ENCODE peak calls at places on chromosomes 7 and 10, in five cellular contexts. U is AG04450, Y is esophagus squamous epithelium, E is neural progenitor cell, W is right lobe of liver. Z is an unnamed sample.

GRCh38 chr7:68706291-68706690 is 892.0 kb upstream of the AUTS2 start:
- DNase-seq in Y (no peak), W (no peak), E (no peak), U (peak; percentile 66), Z (no peak)

GRCh38 chr10:130875116-130875515 is 436.4 kb downstream of the TCERG1L start:
- DNase-seq in W (no peak), U (no peak), E (no peak), Y (no peak), Z (no peak)

GRCh38 chr7:2759736-2760097 is 71.7 kb downstream of the AMZ1 start:
- DNase-seq in U (no peak), W (no peak), Y (no peak), E (no peak), Z (no peak)

GRCh38 chr10:17781856-17782255 is 27.3 kb upstream of the MRC1 start:
- DNase-seq in Y (no peak), U (no peak), E (peak; percentile 17), W (no peak), Z (no peak)

GRCh38 chr7:28017372-28017771 is 163.2 kb downstream of the JAZF1 start:
- DNase-seq in E (no peak), U (no peak), W (no peak), Y (no peak), Z (no peak)

GRCh38 chr10:52525761-52526160 is 211.7 kb downstream of the DKK1 start:
- DNase-seq in E (no peak), U (peak; percentile 24), W (no peak), Y (no peak), Z (no peak)

GRCh38 chr10:8306685-8307364 is 252.3 kb downstream of the GATA3 start:
- DNase-seq in U (no peak), E (no peak), Y (no peak), W (no peak), Z (no peak)

GRCh38 chr10:70921285-70921684 is 32.9 kb upstream of the PCBD1 start:
- DNase-seq in W (no peak), E (no peak), U (no peak), Y (no peak), Z (no peak)

GRCh38 chr10:93495654-93496321 is 624 bp upstream of the CEP55 start:
- DNase-seq in Y (no peak), W (no peak), E (peak; percentile 63), U (no peak), Z (no peak)

GRCh38 chr10:93493162-93493561 is 3.2 kb upstream of the CEP55 start:
- DNase-seq in U (no peak), W (no peak), Y (no peak), E (no peak), Z (no peak)

GRCh38 chr10:93494494-93494893 is 1.9 kb upstream of the CEP55 start:
- DNase-seq in U (no peak), W (no peak), Y (no peak), E (no peak), Z (no peak)

GRCh38 chr10:93498196-93498595 is 1.8 kb downstream of the CEP55 start:
- DNase-seq in Y (no peak), U (no peak), E (no peak), W (no peak), Z (no peak)

GRCh38 chr10:93496322-93497041 is at the start of gene CEP55:
- DNase-seq in W (peak; percentile 97), U (no peak), Y (peak; percentile 70), E (peak; percentile 98), Z (peak; percentile 98)
- H3K27ac ChIP-seq in W (no peak within 1 kb of the TSS), U (peak within 1 kb of the TSS; percentile 39), Y (peak within 1 kb of the TSS; percentile 77), E (no peak within 1 kb of the TSS), Z (peak within 1 kb of the TSS; percentile 32)

DNA sequence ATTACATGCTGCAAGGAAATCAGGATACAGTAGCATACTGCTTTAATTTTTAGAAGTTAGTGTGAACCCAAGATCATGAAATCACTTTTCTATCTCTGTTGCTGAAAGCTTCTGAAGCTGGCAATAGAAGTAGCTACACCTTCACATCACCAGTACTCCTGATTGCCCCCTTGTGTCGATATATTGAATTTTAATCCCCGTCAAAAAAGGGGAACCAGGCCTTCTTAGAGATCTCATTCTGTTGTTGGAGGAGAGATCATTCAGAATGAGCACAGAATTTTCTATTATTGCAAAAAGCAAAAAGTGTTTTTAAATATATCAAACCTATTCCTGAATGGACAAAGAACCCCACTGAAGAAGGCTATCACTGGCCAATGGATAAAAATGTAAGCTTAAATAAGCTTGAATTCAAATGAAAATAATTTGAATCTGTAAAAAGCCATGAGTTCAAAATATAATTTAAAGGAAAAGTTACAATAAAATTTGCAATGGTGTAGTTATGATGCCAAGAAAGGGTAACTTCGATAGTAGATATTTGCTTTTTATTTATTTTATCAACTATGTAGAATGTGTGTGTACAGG is 39.7 kb upstream of the TEX47 start:
- DNase-seq in Y (no peak), W (no peak), U (no peak), E (peak; percentile 49), Z (no peak)
- TF ChIP-seq CTCF in Y (no peak), W (peak; percentile 67), U (no peak), E (peak; percentile 70), Z (peak; percentile 37)

GRCh38 chr10:75283150-75284096 is 47.7 kb upstream of the COMTD1 start:
- DNase-seq in Y (no peak), U (no peak), W (no peak), E (peak; percentile 45), Z (no peak)
- H3K4me3 ChIP-seq in Y (peak overlapping the region; percentile 27), U (no peak overlapping the region), W (no peak overlapping the region), E (peak overlapping the region; percentile 40), Z (no peak overlapping the region)

GRCh38 chr7:134798155-134798554 is 18.7 kb downstream of the CALD1 start:
- DNase-seq in W (no peak), Y (no peak), U (no peak), E (no peak), Z (no peak)
- H3K27ac ChIP-seq in W (no peak overlapping the region), Y (no peak overlapping the region), U (no peak overlapping the region), E (no peak overlapping the region), Z (no peak overlapping the region)

GRCh38 chr7:150753826-150754603 is 16.8 kb downstream of the GIMAP5 start:
- DNase-seq in E (peak; percentile 35), W (no peak), Y (no peak), U (no peak), Z (no peak)
- TF ChIP-seq CTCF in E (peak; percentile 56), W (peak; percentile 17), Y (no peak), U (no peak), Z (peak; percentile 30)

GRCh38 chr10:87658383-87658795 is 1.3 kb upstream of the PAPSS2 start:
- DNase-seq in Y (no peak), W (no peak), U (no peak), E (no peak), Z (no peak)
- H3K4me3 ChIP-seq in Y (no peak overlapping the region), W (no peak overlapping the region), U (no peak overlapping the region), E (no peak overlapping the region), Z (no peak overlapping the region)

DNA sequence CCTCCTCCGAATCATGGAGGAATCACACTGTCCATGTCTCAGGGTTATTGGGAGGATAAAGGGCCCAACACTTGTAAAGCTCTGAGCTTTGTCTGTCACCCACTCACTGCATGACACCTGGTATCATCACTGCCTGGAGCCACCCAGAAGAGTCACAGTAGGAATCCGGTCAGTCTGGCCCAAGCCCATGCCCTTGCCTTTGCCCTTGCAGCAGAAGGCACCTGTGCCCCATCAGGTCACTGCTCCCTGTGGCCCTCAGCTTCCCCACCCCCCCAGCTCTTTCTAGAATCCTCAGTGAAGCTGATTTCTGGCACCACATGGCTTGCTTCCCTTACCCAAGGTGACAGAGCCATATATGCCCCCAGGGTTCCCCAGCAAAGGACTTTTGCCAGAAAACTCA is 14.4 kb downstream of the LDB3 start:
- DNase-seq in U (no peak), Y (no peak), E (no peak), W (no peak), Z (no peak)
- H3K27ac ChIP-seq in U (no peak overlapping the region), Y (peak overlapping the region; percentile 83), E (no peak overlapping the region), W (no peak overlapping the region), Z (no peak overlapping the region)

DNA sequence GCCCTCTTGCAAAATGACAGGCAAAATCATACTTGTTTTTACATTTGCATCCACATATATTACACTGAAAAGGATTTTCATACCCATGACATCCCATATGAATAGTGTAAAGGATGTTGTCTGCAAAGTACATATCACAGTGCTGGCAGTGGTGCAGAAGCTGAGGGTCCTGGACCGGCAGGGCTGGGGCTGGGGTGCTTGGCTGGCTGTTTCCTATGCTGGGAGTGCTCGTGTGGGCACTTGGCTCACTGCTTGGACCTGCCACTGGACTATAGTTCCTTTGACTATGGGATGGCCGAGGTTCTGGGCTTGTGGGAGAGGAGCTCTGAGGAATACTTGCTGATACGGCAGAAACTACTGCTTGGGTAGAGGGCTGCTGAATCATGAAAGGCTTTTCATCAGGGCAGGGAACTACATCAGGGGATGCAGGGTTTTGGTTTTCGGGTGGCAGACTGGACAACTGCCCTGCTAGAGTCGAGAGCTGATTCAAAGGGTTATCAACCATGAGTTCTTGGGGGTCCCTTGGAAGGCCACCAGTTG is 13.7 kb downstream of the PSTK start:
- DNase-seq in W (no peak), Y (no peak), U (no peak), E (no peak), Z (no peak)
- TF ChIP-seq CTCF in W (no peak), Y (no peak), U (no peak), E (no peak), Z (no peak)

Z was measured in upper lobe of right lung.